ENCODE peak calls at places on chromosomes 4 and X, in ten cellular contexts. J is PC-9; L is HFF-Myc; M is AG10803; U is K562; C is choroid plexus epithelial cell; Y is tibial artery; A is neural progenitor cell; Z is thoracic aorta; F is CD8-positive, alpha-beta T cell. S is an unnamed sample.

GRCh38 chr4:24473309-24473721 is 111.0 kb downstream of the DHX15 start:
- DNase-seq in J (no peak), L (no peak), M (peak; percentile 23), U (peak; percentile 25), C (peak; percentile 46), Y (no peak), A (peak; percentile 56), Z (no peak), F (no peak), S (no peak)

GRCh38 chr4:5895287-5895686 is 2.4 kb upstream of the CRMP1 start:
- DNase-seq in J (no peak), L (no peak), M (no peak), U (no peak), C (peak; percentile 24), Y (no peak), A (no peak), Z (no peak), F (no peak), S (no peak)

GRCh38 chr4:122798101-122798500 is 28.5 kb upstream of the FGF2 start:
- DNase-seq in J (peak; percentile 67), L (peak; percentile 93), M (peak; percentile 99), U (peak; percentile 76), C (peak; percentile 97), Y (peak; percentile 22), A (peak; percentile 24), Z (no peak), F (no peak), S (peak; percentile 95)

GRCh38 chrX:124223524-124223923 is 108.9 kb upstream of the TEX13D start:
- DNase-seq in J (no peak), L (no peak), M (no peak), U (peak; percentile 21), C (no peak), Y (no peak), A (peak; percentile 40), Z (no peak), F (no peak), S (no peak)

GRCh38 chr4:18111100-18111499 is 89.5 kb upstream of the LCORL start:
- DNase-seq in J (no peak), L (no peak), M (no peak), U (no peak), C (no peak), Y (no peak), A (no peak), Z (no peak), F (no peak), S (no peak)

GRCh38 chr4:6200011-6200921 is at the start of gene JAKMIP1:
- DNase-seq in J (peak; percentile 70), L (no peak), M (peak; percentile 33), U (peak; percentile 99), C (peak; percentile 52), Y (peak; percentile 21), A (peak; percentile 91), Z (no peak), F (peak; percentile 76), S (no peak)

GRCh38 chr4:8185930-8186329 is 13.2 kb upstream of the SH3TC1 start:
- DNase-seq in J (no peak), L (no peak), M (peak; percentile 28), U (no peak), C (peak; percentile 69), Y (no peak), A (no peak), Z (no peak), F (no peak), S (no peak)

GRCh38 chr4:84472154-84472553 is 26.9 kb downstream of the NKX6-1 start:
- DNase-seq in J (no peak), L (no peak), M (no peak), U (no peak), C (no peak), Y (no peak), A (no peak), Z (no peak), F (no peak), S (no peak)

GRCh38 chr4:100278567-100278966 is 88.3 kb upstream of the DDIT4L start:
- DNase-seq in J (peak; percentile 26), L (no peak), M (no peak), U (no peak), C (no peak), Y (no peak), A (no peak), Z (no peak), F (no peak), S (no peak)

GRCh38 chr4:111046811-111047210 is 423.9 kb upstream of the PITX2 start:
- DNase-seq in J (no peak), L (no peak), M (no peak), U (no peak), C (no peak), Y (no peak), A (no peak), Z (no peak), F (no peak), S (no peak)

GRCh38 chr4:138964716-138965426 is 50.7 kb upstream of the NOCT start:
- DNase-seq in J (no peak), L (no peak), M (no peak), U (no peak), C (no peak), Y (no peak), A (no peak), Z (no peak), F (no peak), S (no peak)

GRCh38 chr4:118124977-118125376 is 90.7 kb downstream of the NDST3 start:
- DNase-seq in J (no peak), L (no peak), M (no peak), U (no peak), C (no peak), Y (no peak), A (no peak), Z (no peak), F (no peak), S (no peak)

GRCh38 chr4:43014266-43014665 is 121.8 kb downstream of the GRXCR1 start:
- DNase-seq in J (no peak), L (no peak), M (no peak), U (no peak), C (no peak), Y (no peak), A (no peak), Z (no peak), F (no peak), S (no peak)

GRCh38 chrX:80876877-80877276 is 67.2 kb upstream of the BRWD3 start:
- DNase-seq in J (no peak), L (no peak), M (peak; percentile 33), U (peak; percentile 6), C (peak; percentile 52), Y (no peak), A (peak; percentile 11), Z (no peak), F (no peak), S (no peak)

GRCh38 chr4:146646601-146647000 is 7.9 kb downstream of the POU4F2 start:
- DNase-seq in J (no peak), L (no peak), M (no peak), U (no peak), C (no peak), Y (no peak), A (no peak), Z (no peak), F (no peak), S (no peak)

GRCh38 chr4:86977621-86978184 is 42.9 kb downstream of the AFF1 start:
- DNase-seq in J (peak; percentile 31), L (no peak), M (peak; percentile 19), U (no peak), C (peak; percentile 80), Y (no peak), A (no peak), Z (no peak), F (no peak), S (peak; percentile 23)

DNA sequence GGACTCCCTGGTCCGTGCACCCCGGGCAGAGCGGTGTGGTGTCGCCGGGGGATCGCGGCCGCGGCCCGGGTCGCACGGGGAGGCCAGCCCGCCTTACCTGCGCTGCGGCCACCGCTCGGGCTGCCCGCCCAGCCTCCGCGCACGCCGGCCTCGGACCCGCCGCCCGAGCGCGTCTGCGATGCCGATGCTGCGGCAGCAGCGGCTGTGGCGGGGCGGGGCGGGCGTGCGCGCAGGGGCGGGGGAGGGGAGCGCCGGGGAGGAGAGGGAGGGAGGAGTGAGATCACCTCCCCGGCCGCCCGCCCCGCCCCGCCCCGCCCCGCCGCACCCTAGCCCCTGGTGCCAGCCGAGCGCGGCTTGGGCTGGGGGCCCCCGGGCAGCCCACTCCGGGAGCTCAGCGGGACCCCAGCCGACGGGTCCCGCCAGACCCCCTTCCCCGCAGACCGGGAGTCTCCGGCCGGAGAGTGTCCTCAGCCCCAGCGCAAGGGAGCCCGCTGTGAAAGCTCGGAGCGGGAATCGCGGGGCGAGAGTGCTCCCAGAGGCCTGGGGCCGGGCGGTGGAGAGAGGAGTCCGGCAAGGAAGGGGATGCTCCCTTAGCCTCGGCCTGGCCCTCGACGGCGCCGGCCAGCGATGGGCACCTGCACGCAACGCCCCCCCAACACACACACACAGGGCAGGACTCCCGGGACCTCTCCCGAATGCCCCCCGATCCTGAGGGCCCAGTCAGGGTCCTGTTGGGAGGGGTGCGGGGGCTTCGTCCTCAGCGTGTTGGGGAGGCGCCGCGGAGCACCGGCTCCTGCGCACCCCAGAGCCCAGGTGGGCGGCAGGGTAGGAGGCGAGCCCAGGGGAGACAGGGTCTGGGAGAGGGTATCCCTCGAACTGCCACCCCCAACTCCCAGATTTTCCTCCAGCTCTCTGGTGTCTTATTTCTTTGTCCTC is at the start of gene L1CAM:
- DNase-seq in J (no peak), L (no peak), M (no peak), U (peak; percentile 76), C (no peak), Y (no peak), A (peak; percentile 64), Z (no peak), F (no peak), S (no peak)
- H3K4me3 ChIP-seq in J (no peak within 1 kb of the TSS), L (no peak within 1 kb of the TSS), M (no peak within 1 kb of the TSS), U (no peak within 1 kb of the TSS), C (no peak within 1 kb of the TSS), Y (no peak within 1 kb of the TSS), A (peak within 1 kb of the TSS; percentile 46), Z (peak within 1 kb of the TSS; percentile 19), F (no peak within 1 kb of the TSS), S (no peak within 1 kb of the TSS)

DNA sequence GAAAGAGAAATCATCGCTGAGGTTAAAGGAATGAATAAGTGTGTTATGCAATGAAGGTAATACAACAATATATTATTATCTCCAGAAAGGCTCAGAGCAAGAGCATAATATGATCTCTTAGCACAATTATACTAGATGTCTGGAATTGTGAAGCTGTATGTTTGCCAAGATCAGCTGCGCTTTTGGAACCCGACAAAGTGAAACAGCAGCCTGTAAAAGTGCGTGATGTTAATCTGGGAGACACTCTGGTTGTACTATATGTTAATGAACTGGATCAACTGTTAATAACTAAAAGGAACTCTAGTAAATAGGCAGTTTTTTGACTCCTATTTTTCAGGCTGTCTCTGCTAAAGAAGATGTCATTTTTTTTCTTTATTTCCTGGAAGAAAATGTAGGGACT is 50.1 kb downstream of the UGT2B28 start:
- DNase-seq in J (no peak), L (no peak), M (no peak), U (no peak), C (no peak), Y (no peak), A (no peak), Z (no peak), F (no peak), S (no peak)
- TF ChIP-seq CTCF in J (no peak), L (no peak), M (no peak), U (no peak), C (no peak), Y (no peak), A (no peak), Z (no peak), F (no peak), S (no peak)

GRCh38 chrX:71912156-71912555 is 1.5 kb downstream of the NHSL2 start:
- DNase-seq in J (no peak), L (no peak), M (no peak), U (no peak), C (no peak), Y (no peak), A (peak; percentile 4), Z (no peak), F (no peak), S (no peak)
- H3K4me3 ChIP-seq in J (no peak overlapping the region), L (peak overlapping the region; percentile 56), M (peak overlapping the region; percentile 45), U (no peak overlapping the region), C (no peak overlapping the region), Y (peak overlapping the region; percentile 45), A (peak overlapping the region; percentile 73), Z (peak overlapping the region; percentile 63), F (no peak overlapping the region), S (no peak overlapping the region)

GRCh38 chrX:43939187-43939926 is 33.8 kb downstream of the NDP start:
- DNase-seq in J (no peak), L (no peak), M (no peak), U (no peak), C (peak; percentile 16), Y (no peak), A (no peak), Z (no peak), F (no peak), S (no peak)
- TF ChIP-seq CTCF in J (no peak), L (no peak), M (no peak), U (no peak), C (no peak), Y (peak; percentile 32), A (peak; percentile 15), Z (peak; percentile 12), F (no peak), S (no peak)